ENCODE peak calls at places on chromosomes 13 and 19, in four cellular contexts. F, H, N and L are unnamed samples. For H3K9me3, the result is how much of the 10 kb centered on the place peaks cover.

GRCh38 chr19:39499082-39499642 is 415 bp downstream of the DLL3 start:
- DNase-seq in N (no peak), F (no peak), H (no peak), L (no peak)

GRCh38 chr19:51450730-51451307 is 7.4 kb downstream of the SIGLEC8 start:
- DNase-seq in H (no peak), N (no peak), F (no peak), L (no peak)

GRCh38 chr13:110618167-110618566 is 2.8 kb downstream of the NAXD start:
- DNase-seq in F (no peak), N (no peak), H (no peak), L (no peak)

GRCh38 chr13:32728327-32728726 is 142.1 kb downstream of the PDS5B start:
- DNase-seq in H (peak), N (no peak), F (no peak), L (no peak)

GRCh38 chr19:38726284-38726673 is 18.0 kb downstream of the CAPN12 start:
- DNase-seq in H (no peak), F (no peak), N (no peak), L (no peak)

GRCh38 chr13:99442273-99442895 is 58.9 kb upstream of the TM9SF2 start:
- DNase-seq in H (peak), F (peak), N (no peak), L (peak)

GRCh38 chr13:79775830-79776229 is 294.9 kb downstream of the NDFIP2 start:
- DNase-seq in N (peak), F (no peak), H (peak), L (no peak)

GRCh38 chr19:881385-882071 is 11.5 kb downstream of the MED16 start:
- DNase-seq in N (no peak), F (no peak), H (no peak), L (no peak)

GRCh38 chr13:112161441-112162301 is 94.7 kb downstream of the SOX1 start:
- DNase-seq in H (peak), F (no peak), N (no peak), L (no peak)

GRCh38 chr13:27203854-27204253 is 32.2 kb upstream of the USP12 start:
- DNase-seq in H (no peak), F (no peak), N (no peak), L (no peak)

GRCh38 chr19:48123907-48124675 is 13.5 kb upstream of the PLA2G4C start:
- DNase-seq in N (no peak), H (peak), F (no peak), L (no peak)

GRCh38 chr19:33177417-33177976 is 16.6 kb upstream of the LRP3 start:
- DNase-seq in N (no peak), F (peak), H (no peak), L (peak)

GRCh38 chr13:62137629-62138405 is 722.2 kb upstream of the PCDH20 start:
- DNase-seq in N (no peak), H (no peak), F (no peak), L (no peak)

GRCh38 chr13:70844391-70845108 is 736.3 kb upstream of the KLHL1 start:
- DNase-seq in F (no peak), H (no peak), N (no peak), L (no peak)

GRCh38 chr19:1790054-1790762 is 21.9 kb downstream of the ATP8B3 start:
- DNase-seq in F (no peak), N (no peak), H (no peak), L (no peak)

DNA sequence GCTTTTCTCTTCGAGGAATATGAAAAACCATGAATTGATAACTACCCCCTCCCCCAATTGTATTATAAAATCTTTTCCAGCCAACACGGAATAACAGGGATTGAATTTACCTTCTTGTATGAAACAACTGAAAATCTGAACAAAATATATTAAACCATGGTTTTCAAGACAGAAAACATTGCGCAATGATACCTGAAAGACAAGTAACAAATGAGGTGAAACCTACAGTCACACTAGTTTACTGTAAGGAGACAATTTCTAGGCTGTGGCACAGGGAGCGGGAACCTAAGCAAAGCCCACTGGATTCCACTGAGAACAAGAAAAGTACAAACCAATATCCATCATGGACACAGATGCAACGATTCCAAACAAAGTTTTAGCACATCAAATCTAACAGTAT is 53.4 kb downstream of the ZNF283 start:
- DNase-seq in F (no peak), N (no peak), H (no peak), L (no peak)
- H3K9me3 ChIP-seq in F (under half), N (half or more), H (under half), L (under half)

DNA sequence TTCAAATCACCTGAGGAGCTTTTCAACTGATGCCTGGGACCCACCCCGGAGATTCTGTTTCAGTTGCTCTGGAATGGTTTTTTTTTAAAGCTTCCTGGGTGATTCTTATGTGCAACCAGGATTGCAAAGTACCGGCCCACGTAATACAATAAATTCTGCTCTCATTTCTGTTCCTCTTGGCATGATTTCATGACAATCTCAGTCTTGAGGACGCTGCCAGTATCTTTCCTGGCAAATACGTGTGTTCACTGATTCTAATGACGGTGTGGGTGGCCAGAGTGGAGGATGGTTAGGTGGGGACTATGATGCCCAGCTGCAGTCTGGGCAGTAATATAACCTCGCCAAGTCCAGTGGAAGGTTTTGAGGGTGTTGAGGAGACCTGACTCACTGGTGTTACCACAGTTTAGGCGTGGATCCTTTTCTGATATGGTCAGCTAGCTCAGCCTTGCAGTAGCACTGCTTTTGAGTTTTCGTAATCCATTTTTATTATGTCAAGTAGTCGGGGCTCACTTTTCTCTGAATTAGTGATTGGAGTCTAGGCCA is 49.4 kb downstream of the FAM124A start:
- DNase-seq in H (no peak), F (no peak), N (no peak), L (no peak)
- H3K9me3 ChIP-seq in H (under half), F (under half), N (under half), L (under half)

GRCh38 chr19:9535934-9536333 is 2.5 kb downstream of the ZNF426 start:
- DNase-seq in N (no peak), F (no peak), H (no peak), L (no peak)
- H3K9me3 ChIP-seq in N (under half), F (under half), H (half or more), L (under half)

GRCh38 chr19:53013621-53014020 is at the start of gene ERVV-1:
- DNase-seq in N (no peak), F (no peak), H (no peak), L (no peak)

GRCh38 chr19:53015159-53015558 is 1.4 kb downstream of the ERVV-1 start:
- DNase-seq in H (no peak), N (no peak), F (no peak), L (no peak)

GRCh38 chr19:53015730-53016129 is 2.0 kb downstream of the ERVV-1 start:
- DNase-seq in N (no peak), H (no peak), F (no peak), L (no peak)

GRCh38 chr19:53010494-53010893 is 3.2 kb upstream of the ERVV-1 start:
- DNase-seq in H (no peak), N (no peak), F (no peak), L (no peak)

DNA sequence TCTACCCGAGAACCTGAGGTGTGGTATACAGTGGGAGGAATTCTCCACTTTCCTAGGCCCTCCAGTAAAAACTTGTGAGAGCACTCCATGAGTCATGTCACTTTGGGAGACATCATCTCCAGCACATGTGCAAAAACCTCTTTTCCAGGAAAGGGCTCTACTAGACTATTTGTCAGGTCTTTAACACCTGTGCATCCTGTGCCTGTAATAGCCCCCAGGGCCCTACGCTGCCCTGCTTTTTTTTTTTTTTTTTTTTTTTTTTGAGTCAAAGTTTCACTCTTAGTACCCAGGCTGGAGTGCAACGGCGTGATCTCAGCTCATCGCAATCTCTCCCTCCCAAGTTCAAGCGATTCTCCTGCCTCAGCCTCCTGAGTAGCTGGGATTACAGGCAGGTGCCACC is 1.7 kb upstream of the ERVV-1 start:
- DNase-seq in H (no peak), F (no peak), N (no peak), L (no peak)
- H3K9me3 ChIP-seq in H (under half), F (under half), N (under half), L (under half)

DNA sequence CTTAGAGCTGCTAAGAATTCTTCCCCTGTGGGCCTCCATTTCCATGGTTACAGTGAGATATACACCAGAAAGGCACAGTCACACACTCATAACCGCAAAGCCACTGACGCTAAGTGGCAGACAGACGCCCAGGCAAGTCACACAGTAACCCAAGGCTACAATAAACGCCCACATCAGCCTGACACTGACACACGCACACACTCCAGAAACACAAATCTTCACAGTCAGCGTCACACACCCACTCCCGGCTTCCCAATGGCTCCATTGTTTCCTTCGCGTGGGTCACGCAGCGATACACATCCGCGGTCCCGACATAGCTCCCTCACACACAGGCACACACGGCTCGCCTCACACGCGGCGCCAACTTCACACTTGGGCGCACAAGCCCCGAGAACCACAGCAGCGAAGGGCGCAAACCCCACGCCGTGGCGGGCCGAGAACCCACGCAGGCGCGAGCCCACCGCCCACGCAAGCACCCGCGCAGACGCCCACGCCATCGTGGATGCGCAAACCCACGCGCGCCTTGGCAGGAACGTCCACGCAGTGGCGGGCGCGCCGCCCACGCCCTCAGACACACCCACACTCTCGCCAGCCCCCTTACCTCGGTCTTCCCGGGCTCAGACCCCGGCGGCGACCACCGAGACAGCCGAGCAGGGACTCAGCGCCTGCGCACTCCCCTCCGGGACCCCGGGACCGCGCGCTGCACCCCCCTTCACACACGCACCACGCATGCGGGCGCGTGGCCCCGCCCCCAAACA is at the start of gene ZNF667:
- DNase-seq in N (no peak), H (peak), F (no peak), L (no peak)
- H3K9me3 ChIP-seq in N (under half), H (under half), F (under half), L (under half)

GRCh38 chr13:18948664-18949488 is 232.7 kb downstream of the TUBA3C start:
- DNase-seq in H (no peak), F (no peak), N (no peak), L (no peak)

GRCh38 chr13:18949489-18949761 is 232.2 kb downstream of the TUBA3C start:
- DNase-seq in N (no peak), H (no peak), F (no peak), L (no peak)

GRCh38 chr13:18947376-18947977 is 234.1 kb downstream of the TUBA3C start:
- DNase-seq in H (no peak), N (no peak), F (no peak), L (no peak)

GRCh38 chr13:18946738-18947137 is 234.9 kb downstream of the TUBA3C start:
- DNase-seq in N (no peak), F (no peak), H (no peak), L (no peak)

DNA sequence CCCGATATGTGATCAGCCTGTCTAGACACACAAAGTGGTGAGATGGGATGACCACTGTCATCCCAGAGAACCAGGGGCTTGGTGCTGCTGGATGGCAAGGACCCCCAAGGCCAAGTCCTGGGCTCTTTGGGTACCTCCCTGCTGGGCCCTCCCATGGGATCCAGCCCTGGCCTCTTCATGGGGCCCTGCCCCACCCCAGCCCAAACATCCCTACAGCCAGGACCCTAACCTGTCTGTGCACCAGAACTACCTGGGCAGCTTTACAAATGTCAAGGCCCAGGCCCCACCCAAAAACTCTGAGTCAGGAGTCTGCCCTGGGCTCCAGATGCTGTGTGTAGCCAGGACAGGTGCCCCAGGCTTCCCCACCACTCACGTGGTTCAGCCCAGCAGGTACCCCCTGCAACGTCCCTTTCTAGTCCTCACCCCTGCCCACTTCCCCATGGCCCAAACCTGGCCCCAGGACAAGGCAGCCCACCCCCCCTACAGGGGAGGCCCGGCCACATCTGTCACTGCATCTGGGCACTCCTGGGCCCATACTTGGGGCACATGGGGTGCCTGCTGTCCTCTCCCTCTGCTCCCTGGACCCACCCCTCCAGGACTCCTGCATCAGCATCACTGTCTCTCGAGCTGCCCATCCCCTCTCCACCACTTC is 233.5 kb downstream of the TUBA3C start:
- DNase-seq in N (no peak), F (no peak), H (no peak), L (no peak)
- H3K9me3 ChIP-seq in N (under half), F (under half), H (under half), L (under half)